ENCODE peak calls at places on chromosomes 7 and 10, in four cellular contexts. N, S, L and D are unnamed samples.

GRCh38 chr7:80624763-80625162 is 13.7 kb upstream of the CD36 start:
- DNase-seq in L (no peak), N (no peak), S (peak), D (no peak)

GRCh38 chr10:75352650-75353049 is 48.9 kb downstream of the ZNF503 start:
- DNase-seq in N (no peak), L (no peak), S (peak), D (no peak)

GRCh38 chr10:63700209-63700934 is 179.2 kb downstream of the REEP3 start:
- DNase-seq in N (peak), S (no peak), L (no peak), D (no peak)

GRCh38 chr10:113115534-113115933 is 165.5 kb downstream of the TCF7L2 start:
- DNase-seq in S (no peak), L (no peak), N (no peak), D (no peak)

GRCh38 chr10:20254078-20254477 is 437.8 kb downstream of the PLXDC2 start:
- DNase-seq in L (no peak), N (no peak), S (no peak), D (no peak)

GRCh38 chr7:157676001-157676400 is 339.2 kb downstream of the DNAJB6 start:
- DNase-seq in N (no peak), L (no peak), S (no peak), D (no peak)

GRCh38 chr10:60353519-60354258 is 36.0 kb downstream of the ANK3 start:
- DNase-seq in S (no peak), L (peak), N (no peak), D (no peak)

GRCh38 chr10:104690081-104690480 is 49.0 kb downstream of the SORCS3 start:
- DNase-seq in N (no peak), L (no peak), S (no peak), D (no peak)

GRCh38 chr10:74165530-74165901 is 14.5 kb downstream of the ADK start:
- DNase-seq in N (no peak), S (no peak), L (peak), D (no peak)

GRCh38 chr10:1809139-1809755 is 71.9 kb upstream of the ADARB2 start:
- DNase-seq in S (no peak), N (no peak), L (peak), D (no peak)

GRCh38 chr7:86956567-86956966 is 102.9 kb downstream of the ELAPOR2 start:
- DNase-seq in L (no peak), N (no peak), S (no peak), D (no peak)

GRCh38 chr10:48598243-48598935 is 6.5 kb downstream of the ARHGAP22 start:
- DNase-seq in S (no peak), L (no peak), N (no peak), D (no peak)

GRCh38 chr10:50362547-50363125 is 111.3 kb upstream of the ASAH2 start:
- DNase-seq in L (no peak), S (no peak), N (peak), D (no peak)

GRCh38 chr7:155850730-155851678 is 38.7 kb upstream of the SHH start:
- DNase-seq in N (no peak), S (no peak), L (no peak), D (no peak)

GRCh38 chr7:82325416-82325815 is 118.2 kb downstream of the CACNA2D1 start:
- DNase-seq in S (no peak), L (no peak), N (no peak), D (no peak)

GRCh38 chr10:48470893-48471805 is 133.7 kb downstream of the ARHGAP22 start:
- DNase-seq in L (peak), S (no peak), N (no peak), D (no peak)

GRCh38 chr7:37986780-37987380 is 66.4 kb downstream of the EPDR1 start:
- DNase-seq in L (no peak), S (no peak), N (no peak), D (peak)

GRCh38 chr10:58807631-58808024 is 295.0 kb downstream of the BICC1 start:
- DNase-seq in L (no peak), S (peak), N (peak), D (no peak)

GRCh38 chr7:80145780-80146422 is 11.3 kb downstream of the GNAI1 start:
- DNase-seq in L (no peak), S (no peak), N (peak), D (no peak)

DNA sequence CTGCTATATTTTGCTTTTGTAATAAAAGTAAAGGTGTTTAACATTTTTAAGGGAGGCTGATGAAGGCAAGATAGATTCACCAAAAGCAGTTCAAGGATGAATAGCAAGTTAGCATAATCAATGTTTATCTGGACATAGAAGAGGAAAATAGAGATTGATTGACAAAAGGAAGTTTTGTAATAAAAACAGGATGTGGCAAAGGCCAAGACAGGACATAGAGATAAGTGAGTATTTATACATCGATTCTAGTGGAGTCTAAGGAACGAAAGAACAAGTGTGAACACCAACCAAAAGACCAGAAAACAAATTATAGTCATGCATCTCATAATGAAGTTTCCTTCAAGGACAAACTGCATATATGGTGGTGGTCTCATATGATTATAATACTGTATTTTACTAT is 123.8 kb downstream of the CCDC71L start:
- DNase-seq in L (no peak), N (no peak), S (no peak), D (no peak)
- TF ChIP-seq NR3C1 in L (no peak), N (no peak), S (no peak), D (no peak)

GRCh38 chr10:23111679-23112286 is 16.4 kb downstream of the MSRB2 start:
- DNase-seq in L (no peak), N (no peak), S (no peak), D (no peak)
- TF ChIP-seq NR3C1 in L (no peak), N (no peak), S (no peak), D (no peak)

DNA sequence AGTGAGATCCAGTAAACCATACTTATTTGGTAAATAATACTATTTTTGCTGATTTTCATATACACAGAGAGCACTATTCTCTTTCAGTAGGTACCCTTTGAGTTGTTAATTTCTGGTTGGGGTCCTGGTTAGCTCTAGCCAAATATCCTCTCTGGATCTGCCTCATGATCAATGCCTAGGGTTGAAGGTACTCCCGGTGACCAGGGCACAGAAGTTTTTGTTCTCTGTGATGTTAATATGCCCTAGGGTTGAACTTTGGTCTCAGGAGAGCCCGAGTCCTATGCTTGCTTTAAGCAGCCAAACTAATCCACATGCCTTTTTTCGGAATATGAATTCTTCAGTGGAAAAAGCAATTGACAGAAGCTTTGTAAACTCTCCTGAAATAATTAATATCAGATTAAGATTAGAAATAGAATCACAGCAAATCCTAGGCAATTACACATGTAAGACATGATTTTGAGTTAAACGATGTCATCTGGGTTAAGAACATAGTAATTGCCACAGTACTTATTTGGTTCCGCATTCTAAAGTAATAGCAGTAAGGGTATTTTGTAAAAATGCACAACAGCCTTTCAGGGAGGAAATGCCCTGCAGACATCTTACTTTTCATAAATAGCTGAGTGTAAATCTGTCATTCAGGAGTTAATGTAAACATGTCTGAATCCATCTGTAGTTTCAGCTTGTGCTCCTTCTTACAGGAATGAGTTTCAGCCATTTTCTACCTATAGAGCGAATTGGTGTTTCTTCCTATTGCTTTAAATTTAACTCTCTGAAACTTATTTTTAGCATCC is 10.1 kb downstream of the CHN2 start:
- DNase-seq in L (no peak), S (peak), N (no peak), D (no peak)
- TF ChIP-seq NR3C1 in L (no peak), S (no peak), N (no peak), D (no peak)

DNA sequence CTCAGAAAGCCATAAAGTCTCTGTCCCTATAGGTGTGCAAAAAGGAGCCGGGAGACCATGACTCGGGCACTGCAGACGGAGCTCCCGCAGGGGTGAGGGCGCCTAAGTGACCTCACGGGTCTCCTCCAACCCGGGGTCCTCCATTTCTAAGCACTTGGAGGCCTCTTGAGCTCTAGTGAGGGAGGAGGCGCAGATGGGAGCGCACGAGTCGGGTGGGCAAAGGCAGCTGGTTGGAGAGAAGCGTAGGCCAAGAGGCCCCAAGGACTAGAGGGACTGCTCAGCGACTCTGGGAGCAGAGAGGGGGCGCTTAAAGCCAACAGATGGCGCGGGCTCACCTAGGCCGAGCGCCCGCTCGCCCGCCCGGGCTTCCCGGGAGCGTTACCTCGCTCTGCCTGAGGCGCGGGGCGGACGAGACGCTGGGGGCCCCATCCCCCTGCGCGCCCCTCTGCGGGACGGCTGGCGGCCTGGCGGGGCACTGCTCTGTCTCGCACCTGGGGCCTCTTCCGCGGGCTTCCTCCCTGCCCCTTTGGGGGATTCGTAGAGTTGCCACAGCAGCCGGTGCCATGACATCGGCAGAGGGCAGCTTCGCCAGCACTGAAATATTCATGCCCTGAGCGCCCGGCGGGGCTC is 521 bp upstream of the CDH23 start:
- DNase-seq in N (peak), S (no peak), L (peak), D (peak)
- TF ChIP-seq NR3C1 in N (no peak), S (no peak), L (no peak), D (no peak)